ENCODE peak calls at places on chromosomes 3 and 15, in ten cellular contexts. Z is NCI-H1092 treated with DMSO at 0.1 percent for 48 hours; U is KBM-7; A is nucleus accumbens; G is mucosa of gallbladder; B is activated effector memory CD4-positive, alpha-beta T cell treated with anti-CD3 and anti-CD28 coated beads, Interleukin-2, amount 50 U/mL, for 16 hours; X is NCI-H1105; S is anterior cingulate cortex; P is upper lobe of left lung; Y is IMR-90. I is an unnamed sample.

GRCh38 chr3:44476963-44477311 is 533 bp downstream of the ZNF445 start:
- DNase-seq in Z (no peak), U (peak; percentile 57), A (no peak), G (no peak), B (no peak), X (no peak), S (no peak), P (no peak), Y (no peak), I (no peak)

GRCh38 chr15:32029862-32030781 is at the start of gene CHRNA7:
- DNase-seq in Z (peak; percentile 66), U (peak; percentile 61), A (peak; percentile 73), G (peak; percentile 52), B (peak; percentile 64), X (peak; percentile 24), S (peak; percentile 56), P (peak; percentile 55), Y (peak; percentile 3), I (peak; percentile 65)

GRCh38 chr3:111801697-111802655 is 57.1 kb upstream of the PHLDB2 start:
- DNase-seq in Z (no peak), U (no peak), A (no peak), G (no peak), B (no peak), X (no peak), S (no peak), P (no peak), Y (peak; percentile 89), I (no peak)

GRCh38 chr3:29080967-29081366 is 199.9 kb upstream of the RBMS3 start:
- DNase-seq in Z (no peak), U (no peak), A (no peak), G (no peak), B (no peak), X (no peak), S (no peak), P (no peak), Y (no peak), I (no peak)

GRCh38 chr3:15443826-15444524 is 16.6 kb downstream of the EAF1 start:
- DNase-seq in Z (no peak), U (no peak), A (no peak), G (no peak), B (no peak), X (no peak), S (no peak), P (no peak), Y (peak; percentile 25), I (peak; percentile 34)

GRCh38 chr15:52714968-52715367 is 35.8 kb upstream of the ATOSA start:
- DNase-seq in Z (no peak), U (peak; percentile 81), A (no peak), G (no peak), B (no peak), X (no peak), S (no peak), P (no peak), Y (no peak), I (no peak)

GRCh38 chr3:23877324-23877980 is 39.3 kb downstream of the NKIRAS1 start:
- DNase-seq in Z (no peak), U (peak; percentile 42), A (no peak), G (no peak), B (no peak), X (no peak), S (no peak), P (no peak), Y (peak; percentile 81), I (no peak)

GRCh38 chr3:136109499-136109898 is 86.6 kb downstream of the MSL2 start:
- DNase-seq in Z (no peak), U (no peak), A (no peak), G (no peak), B (no peak), X (no peak), S (no peak), P (no peak), Y (no peak), I (no peak)

GRCh38 chr15:51494411-51495314 is 127.9 kb downstream of the DMXL2 start:
- DNase-seq in Z (no peak), U (peak; percentile 15), A (no peak), G (no peak), B (no peak), X (no peak), S (no peak), P (no peak), Y (peak; percentile 86), I (no peak)

GRCh38 chr15:52109559-52110451 is 2.8 kb downstream of the BCL2L10 start:
- DNase-seq in Z (no peak), U (no peak), A (no peak), G (no peak), B (no peak), X (no peak), S (no peak), P (no peak), Y (no peak), I (no peak)

GRCh38 chr3:179726075-179726742 is 73.4 kb downstream of the USP13 start:
- DNase-seq in Z (no peak), U (no peak), A (no peak), G (no peak), B (no peak), X (no peak), S (no peak), P (no peak), Y (no peak), I (no peak)

GRCh38 chr3:138234401-138235179 is 47.5 kb downstream of the ARMC8 start:
- DNase-seq in Z (no peak), U (no peak), A (no peak), G (no peak), B (no peak), X (no peak), S (no peak), P (no peak), Y (peak; percentile 76), I (no peak)

GRCh38 chr3:71066849-71067261 is 516.7 kb downstream of the FOXP1 start:
- DNase-seq in Z (no peak), U (peak; percentile 60), A (no peak), G (no peak), B (peak; percentile 82), X (no peak), S (no peak), P (no peak), Y (peak; percentile 65), I (no peak)

GRCh38 chr3:36992806-36993325 is at the start of gene EPM2AIP1:
- DNase-seq in Z (no peak), U (no peak), A (no peak), G (no peak), B (peak; percentile 99), X (no peak), S (no peak), P (peak; percentile 99), Y (no peak), I (no peak)

GRCh38 chr15:25618161-25618560 is 179.3 kb upstream of the UBE3A start:
- DNase-seq in Z (no peak), U (no peak), A (no peak), G (no peak), B (no peak), X (no peak), S (no peak), P (peak; percentile 66), Y (no peak), I (no peak)

GRCh38 chr3:11146771-11147363 is 7.4 kb upstream of the HRH1 start:
- DNase-seq in Z (no peak), U (no peak), A (no peak), G (no peak), B (no peak), X (no peak), S (no peak), P (no peak), Y (no peak), I (no peak)

GRCh38 chr3:52606373-52607085 is 70.1 kb downstream of the UQCC5 start:
- DNase-seq in Z (peak; percentile 67), U (no peak), A (no peak), G (peak; percentile 53), B (no peak), X (peak; percentile 76), S (no peak), P (peak; percentile 72), Y (peak; percentile 41), I (peak; percentile 49)

GRCh38 chr3:185150561-185150960 is 2.3 kb downstream of the C3orf70 start:
- DNase-seq in Z (no peak), U (no peak), A (no peak), G (no peak), B (no peak), X (no peak), S (no peak), P (no peak), Y (no peak), I (no peak)

GRCh38 chr15:66411190-66411589 is 24.5 kb downstream of the MAP2K1 start:
- DNase-seq in Z (no peak), U (peak; percentile 83), A (no peak), G (no peak), B (no peak), X (no peak), S (no peak), P (no peak), Y (no peak), I (no peak)

GRCh38 chr15:59268199-59268979 is 61.7 kb downstream of the LDHAL6B start:
- DNase-seq in Z (no peak), U (no peak), A (no peak), G (no peak), B (no peak), X (no peak), S (no peak), P (no peak), Y (peak; percentile 70), I (no peak)

GRCh38 chr15:44722011-44722410 is 10.7 kb downstream of the B2M start:
- DNase-seq in Z (no peak), U (no peak), A (no peak), G (no peak), B (no peak), X (no peak), S (no peak), P (no peak), Y (no peak), I (no peak)

GRCh38 chr3:57559526-57559925 is 3.5 kb downstream of the PDE12 start:
- DNase-seq in Z (no peak), U (no peak), A (no peak), G (no peak), B (no peak), X (no peak), S (no peak), P (no peak), Y (peak; percentile 52), I (no peak)

GRCh38 chr3:71152892-71153265 is 430.6 kb downstream of the FOXP1 start:
- DNase-seq in Z (no peak), U (no peak), A (no peak), G (peak; percentile 56), B (no peak), X (no peak), S (no peak), P (no peak), Y (no peak), I (no peak)

GRCh38 chr3:10142707-10143560 is 1.4 kb downstream of the VHL start:
- DNase-seq in Z (no peak), U (peak; percentile 65), A (no peak), G (no peak), B (peak; percentile 68), X (no peak), S (no peak), P (peak; percentile 49), Y (no peak), I (no peak)

GRCh38 chr3:38595393-38595792 is 54.1 kb downstream of the SCN5A start:
- DNase-seq in Z (no peak), U (no peak), A (no peak), G (no peak), B (no peak), X (no peak), S (no peak), P (no peak), Y (no peak), I (no peak)

GRCh38 chr15:85700767-85701166 is 94.0 kb downstream of the KLHL25 start:
- DNase-seq in Z (no peak), U (no peak), A (no peak), G (no peak), B (no peak), X (no peak), S (no peak), P (no peak), Y (no peak), I (no peak)

GRCh38 chr3:197280156-197280555 is 18.3 kb downstream of the DLG1 start:
- DNase-seq in Z (no peak), U (no peak), A (no peak), G (no peak), B (no peak), X (no peak), S (no peak), P (no peak), Y (no peak), I (no peak)

GRCh38 chr3:185270262-185270955 is 16.6 kb upstream of the EHHADH start:
- DNase-seq in Z (peak; percentile 20), U (peak; percentile 57), A (no peak), G (no peak), B (no peak), X (peak; percentile 90), S (no peak), P (no peak), Y (peak; percentile 31), I (no peak)

I was measured in ureter.